ENCODE peak calls at places on chromosomes 4 and X, in six cellular contexts. Y, V, U, G, D and J are unnamed samples.

GRCh38 chrX:114959729-114960128 is 57.7 kb downstream of the IL13RA2 start:
- DNase-seq in Y (no peak), V (no peak), U (no peak), G (no peak), D (peak), J (no peak)

GRCh38 chr4:25088342-25088952 is 57.7 kb upstream of the LGI2 start:
- DNase-seq in Y (no peak), V (no peak), U (no peak), G (no peak), D (no peak), J (no peak)

GRCh38 chrX:107718156-107718621 is 57.4 kb downstream of the TSC22D3 start:
- DNase-seq in Y (peak), V (peak), U (no peak), G (peak), D (peak), J (peak)

GRCh38 chr4:14583331-14583730 is 418.9 kb upstream of the CPEB2 start:
- DNase-seq in Y (no peak), V (no peak), U (no peak), G (no peak), D (no peak), J (no peak)

GRCh38 chrX:136839196-136839595 is 41.3 kb downstream of the RBMX start:
- DNase-seq in Y (no peak), V (no peak), U (peak), G (no peak), D (peak), J (no peak)

GRCh38 chr4:8832130-8832930 is 39.3 kb downstream of the HMX1 start:
- DNase-seq in Y (no peak), V (no peak), U (no peak), G (peak), D (peak), J (no peak)

GRCh38 chr4:87974856-87975462 is 555 bp upstream of the SPP1 start:
- DNase-seq in Y (no peak), V (no peak), U (no peak), G (no peak), D (no peak), J (no peak)

GRCh38 chr4:7699040-7699439 is 240.6 kb downstream of the AFAP1 start:
- DNase-seq in Y (no peak), V (no peak), U (peak), G (no peak), D (peak), J (peak)

GRCh38 chrX:115344885-115345653 is 55.6 kb downstream of the LUZP4 start:
- DNase-seq in Y (peak), V (peak), U (peak), G (no peak), D (peak), J (peak)

GRCh38 chr4:44446801-44447562 is 1.6 kb downstream of the KCTD8 start:
- DNase-seq in Y (no peak), V (no peak), U (no peak), G (no peak), D (no peak), J (no peak)

GRCh38 chr4:106603471-106603870 is 234.9 kb upstream of the GIMD1 start:
- DNase-seq in Y (no peak), V (no peak), U (no peak), G (no peak), D (no peak), J (no peak)

GRCh38 chrX:153886915-153887314 is 942 bp upstream of the L1CAM start:
- DNase-seq in Y (no peak), V (no peak), U (no peak), G (no peak), D (no peak), J (no peak)